ENCODE peak calls at places on chromosome 21, in five cellular contexts. A is astrocyte of the hippocampus, G is ACHN, E is HT-29, V is T-helper 1 cell. F is an unnamed sample.
A peak's percentile ranks its signal among the peaks of the same experiment; 100 is the strongest.

GRCh38 chr21:46118305-46118870 is 20.5 kb downstream of the COL6A2 start:
- DNase-seq in E (no peak), V (no peak), G (no peak), A (no peak), F (no peak)

GRCh38 chr21:23111070-23111605 is 2112.9 kb downstream of the NCAM2 start:
- DNase-seq in G (peak; percentile 38), V (no peak), A (no peak), E (no peak), F (no peak)

GRCh38 chr21:45386728-45387371 is 18.1 kb upstream of the COL18A1 start:
- DNase-seq in E (no peak), A (peak; percentile 59), G (peak; percentile 66), V (no peak), F (no peak)

GRCh38 chr21:38830667-38831525 is 25.2 kb downstream of the ETS2 start:
- DNase-seq in G (no peak), A (no peak), E (no peak), V (no peak), F (no peak)

GRCh38 chr21:37041706-37042271 is 31.1 kb downstream of the PIGP start:
- DNase-seq in A (no peak), G (no peak), V (no peak), E (no peak), F (no peak)

GRCh38 chr21:43869486-43870325 is 4.7 kb downstream of the AGPAT3 start:
- DNase-seq in V (no peak), E (no peak), A (no peak), G (no peak), F (no peak)

GRCh38 chr21:18914570-18914969 is 511.0 kb upstream of the TMPRSS15 start:
- DNase-seq in A (no peak), G (no peak), V (no peak), E (no peak), F (no peak)

GRCh38 chr21:34338226-34338625 is 25.6 kb upstream of the KCNE2 start:
- DNase-seq in V (no peak), G (no peak), E (no peak), A (no peak), F (no peak)

GRCh38 chr21:46202592-46203202 is 18.4 kb upstream of the SPATC1L start:
- DNase-seq in E (no peak), G (no peak), V (no peak), A (no peak), F (no peak)

GRCh38 chr21:41706678-41707077 is 60.2 kb downstream of the RIPK4 start:
- DNase-seq in A (no peak), E (peak; percentile 50), V (no peak), G (no peak), F (peak; percentile 78)

GRCh38 chr21:29604096-29604495 is 305.4 kb downstream of the BACH1 start:
- DNase-seq in V (no peak), A (no peak), E (no peak), G (no peak), F (no peak)

GRCh38 chr21:45258476-45258875 is 29.2 kb downstream of the POFUT2 start:
- DNase-seq in E (no peak), A (no peak), G (peak; percentile 39), V (no peak), F (no peak)

GRCh38 chr21:37367758-37368535 is 1.4 kb downstream of the DYRK1A start:
- DNase-seq in A (peak; percentile 61), G (peak; percentile 31), V (peak; percentile 36), E (peak; percentile 31), F (peak; percentile 54)

GRCh38 chr21:42465008-42465878 is 30.8 kb downstream of the RSPH1 start:
- DNase-seq in E (peak; percentile 65), V (no peak), A (no peak), G (no peak), F (peak; percentile 47)

GRCh38 chr21:34351786-34352241 is 12.0 kb upstream of the KCNE2 start:
- DNase-seq in G (no peak), E (peak; percentile 70), V (peak; percentile 32), A (peak; percentile 75), F (peak; percentile 67)

GRCh38 chr21:26732442-26733221 is 112.6 kb downstream of the ADAMTS1 start:
- DNase-seq in G (peak; percentile 41), E (peak; percentile 19), V (no peak), A (peak; percentile 79), F (no peak)

GRCh38 chr21:20031807-20032206 is 966.4 kb upstream of the NCAM2 start:
- DNase-seq in G (no peak), V (no peak), A (no peak), E (no peak), F (no peak)

GRCh38 chr21:32886339-32886738 is 114.8 kb upstream of the PAXBP1 start:
- DNase-seq in G (peak; percentile 50), V (peak; percentile 23), A (no peak), E (no peak), F (peak; percentile 55)

GRCh38 chr21:40568756-40569155 is 278.2 kb downstream of the DSCAM start:
- DNase-seq in G (no peak), E (no peak), V (no peak), A (no peak), F (no peak)

GRCh38 chr21:36235058-36235582 is 78.5 kb downstream of the DOP1B start:
- DNase-seq in V (no peak), A (no peak), E (no peak), G (no peak), F (peak; percentile 67)

GRCh38 chr21:43590220-43590619 is 69.1 kb downstream of the HSF2BP start:
- DNase-seq in E (no peak), A (peak; percentile 35), V (no peak), G (no peak), F (no peak)

GRCh38 chr21:34715518-34715917 is 46.7 kb downstream of the CLIC6 start:
- DNase-seq in E (no peak), V (peak; percentile 32), A (no peak), G (no peak), F (no peak)

GRCh38 chr21:37527103-37527502 is 160.5 kb downstream of the DYRK1A start:
- DNase-seq in V (no peak), E (no peak), A (no peak), G (no peak), F (no peak)

GRCh38 chr21:29056005-29056404 is 17.4 kb downstream of the CCT8 start:
- DNase-seq in E (no peak), V (no peak), A (no peak), G (no peak), F (no peak)

GRCh38 chr21:39961251-39961650 is 94.0 kb downstream of the PCP4 start:
- DNase-seq in A (peak; percentile 6), V (no peak), G (no peak), E (no peak), F (peak; percentile 32)

GRCh38 chr21:35206141-35207125 is 157.3 kb upstream of the RUNX1 start:
- DNase-seq in E (peak; percentile 29), G (no peak), V (no peak), A (no peak), F (no peak)

GRCh38 chr21:35179990-35180557 is 131.0 kb upstream of the RUNX1 start:
- DNase-seq in A (peak; percentile 72), E (no peak), G (peak; percentile 70), V (no peak), F (peak; percentile 53)

GRCh38 chr21:41045534-41046268 is 122.3 kb upstream of the BACE2 start:
- DNase-seq in E (peak; percentile 32), G (peak; percentile 7), A (peak; percentile 2), V (no peak), F (peak; percentile 37)

GRCh38 chr21:37008705-37009104 is 2.2 kb downstream of the RIPPLY3 start:
- DNase-seq in A (no peak), V (no peak), E (no peak), G (no peak), F (no peak)

GRCh38 chr21:37430184-37430821 is 63.7 kb downstream of the DYRK1A start:
- DNase-seq in G (no peak), E (no peak), V (no peak), A (no peak), F (peak; percentile 26)

GRCh38 chr21:28714795-28715464 is 277.7 kb downstream of the LTN1 start:
- DNase-seq in V (no peak), A (peak; percentile 16), E (no peak), G (no peak), F (no peak)

GRCh38 chr21:44944596-44944995 is 4.8 kb downstream of the SLX9 start:
- DNase-seq in G (no peak), E (no peak), V (no peak), A (no peak), F (no peak)

GRCh38 chr21:27802816-27803475 is 836.1 kb upstream of the ADAMTS5 start:
- DNase-seq in G (peak; percentile 61), A (peak; percentile 30), V (peak; percentile 7), E (peak; percentile 31), F (peak; percentile 1)

GRCh38 chr21:38386967-38387366 is 111.3 kb downstream of the ERG start:
- DNase-seq in E (no peak), V (peak; percentile 10), A (peak; percentile 36), G (no peak), F (no peak)

GRCh38 chr21:45801989-45802388 is 158.5 kb downstream of the PCBP3 start:
- DNase-seq in G (no peak), A (no peak), E (no peak), V (no peak), F (no peak)